ENCODE peak calls at places on chromosomes 6 and 20, in four cellular contexts. One of them, this sample, is unnamed. For H3K27me3, the result is how much of the 10 kb centered on the place peaks cover.

GRCh38 chr6:21946298-21946783 is 350.5 kb downstream of the PRL start:
- DNase-seq in GM23248: peak
- DNase-seq in hepatocyte: no peak
- DNase-seq in foreskin keratinocyte: no peak
- DNase-seq in this sample: no peak

GRCh38 chr6:42907336-42907735 is 8.5 kb upstream of the PTCRA start:
- DNase-seq in GM23248: no peak
- DNase-seq in hepatocyte: no peak
- DNase-seq in foreskin keratinocyte: no peak
- DNase-seq in this sample: no peak

GRCh38 chr20:22825076-22825475 is 210.0 kb upstream of the SSTR4 start:
- DNase-seq in GM23248: peak
- DNase-seq in hepatocyte: no peak
- DNase-seq in foreskin keratinocyte: no peak
- DNase-seq in this sample: no peak

GRCh38 chr20:21272279-21272678 is 30.9 kb upstream of the XRN2 start:
- DNase-seq in GM23248: peak
- DNase-seq in hepatocyte: no peak
- DNase-seq in foreskin keratinocyte: no peak
- DNase-seq in this sample: no peak

GRCh38 chr20:63053430-63054102 is 46.8 kb upstream of the BHLHE23 start:
- DNase-seq in GM23248: no peak
- DNase-seq in hepatocyte: no peak
- DNase-seq in foreskin keratinocyte: no peak
- DNase-seq in this sample: peak

GRCh38 chr6:82073484-82073883 is 174.1 kb downstream of the IBTK start:
- DNase-seq in GM23248: no peak
- DNase-seq in hepatocyte: no peak
- DNase-seq in foreskin keratinocyte: no peak
- DNase-seq in this sample: no peak

GRCh38 chr6:87104657-87105056 is 9.8 kb upstream of the CGA start:
- DNase-seq in GM23248: peak
- DNase-seq in hepatocyte: no peak
- DNase-seq in foreskin keratinocyte: no peak
- DNase-seq in this sample: no peak

GRCh38 chr20:22568872-22569344 is 15.5 kb downstream of the FOXA2 start:
- DNase-seq in GM23248: no peak
- DNase-seq in hepatocyte: no peak
- DNase-seq in foreskin keratinocyte: no peak
- DNase-seq in this sample: no peak

GRCh38 chr6:147782302-147782701 is 273.8 kb downstream of the SAMD5 start:
- DNase-seq in GM23248: no peak
- DNase-seq in hepatocyte: peak
- DNase-seq in foreskin keratinocyte: no peak
- DNase-seq in this sample: no peak

GRCh38 chr6:122491915-122492537 is 20.4 kb upstream of the SERINC1 start:
- DNase-seq in GM23248: peak
- DNase-seq in hepatocyte: peak
- DNase-seq in foreskin keratinocyte: peak
- DNase-seq in this sample: peak

GRCh38 chr6:151681426-151682059 is 125.9 kb upstream of the ESR1 start:
- DNase-seq in GM23248: peak
- DNase-seq in hepatocyte: peak
- DNase-seq in foreskin keratinocyte: no peak
- DNase-seq in this sample: peak

GRCh38 chr6:11744753-11745152 is 33.9 kb downstream of the ADTRP start:
- DNase-seq in GM23248: peak
- DNase-seq in hepatocyte: peak
- DNase-seq in foreskin keratinocyte: no peak
- DNase-seq in this sample: peak

GRCh38 chr20:46350201-46350985 is 42.1 kb upstream of the CDH22 start:
- DNase-seq in GM23248: peak
- DNase-seq in hepatocyte: peak
- DNase-seq in foreskin keratinocyte: no peak
- DNase-seq in this sample: no peak

GRCh38 chr6:151763938-151764680 is 43.4 kb upstream of the ESR1 start:
- DNase-seq in GM23248: peak
- DNase-seq in hepatocyte: peak
- DNase-seq in foreskin keratinocyte: peak
- DNase-seq in this sample: peak

GRCh38 chr20:61399433-61399832 is 147.4 kb downstream of the CDH4 start:
- DNase-seq in GM23248: no peak
- DNase-seq in hepatocyte: no peak
- DNase-seq in foreskin keratinocyte: no peak
- DNase-seq in this sample: no peak

GRCh38 chr20:25079171-25079570 is 2.8 kb downstream of the VSX1 start:
- DNase-seq in GM23248: no peak
- DNase-seq in hepatocyte: no peak
- DNase-seq in foreskin keratinocyte: no peak
- DNase-seq in this sample: no peak
- H3K27me3 ChIP-seq in GM23248: half or more
- H3K27me3 ChIP-seq in hepatocyte: half or more
- H3K27me3 ChIP-seq in foreskin keratinocyte: half or more
- H3K27me3 ChIP-seq in this sample: half or more

DNA sequence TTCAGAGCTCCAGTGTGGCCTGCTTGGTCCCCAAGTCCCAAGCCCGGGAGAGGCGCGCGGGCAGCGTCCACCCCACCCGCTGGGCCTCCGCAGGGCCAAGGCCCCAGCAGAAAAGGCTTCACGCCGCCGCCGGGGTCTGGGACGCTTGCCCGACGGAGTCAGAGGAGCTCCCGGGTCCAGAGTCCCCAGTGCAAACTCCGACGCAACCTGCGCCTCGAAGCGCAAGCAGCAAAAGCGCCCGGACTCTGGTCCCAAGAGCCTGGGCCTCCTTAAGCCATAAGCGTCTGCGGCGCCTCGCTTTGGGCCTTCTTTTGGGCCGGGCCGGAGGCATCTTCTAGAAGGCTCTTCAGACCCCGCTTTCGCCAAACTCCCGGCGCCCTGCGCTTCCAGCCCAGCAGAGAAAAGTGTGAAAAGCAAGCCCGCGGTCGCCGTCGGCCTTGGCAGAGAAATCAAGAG is 1.4 kb downstream of the TBX18 start:
- DNase-seq in GM23248: peak
- DNase-seq in hepatocyte: peak
- DNase-seq in foreskin keratinocyte: no peak
- DNase-seq in this sample: no peak
- H3K27me3 ChIP-seq in GM23248: under half
- H3K27me3 ChIP-seq in hepatocyte: half or more
- H3K27me3 ChIP-seq in foreskin keratinocyte: half or more
- H3K27me3 ChIP-seq in this sample: half or more

DNA sequence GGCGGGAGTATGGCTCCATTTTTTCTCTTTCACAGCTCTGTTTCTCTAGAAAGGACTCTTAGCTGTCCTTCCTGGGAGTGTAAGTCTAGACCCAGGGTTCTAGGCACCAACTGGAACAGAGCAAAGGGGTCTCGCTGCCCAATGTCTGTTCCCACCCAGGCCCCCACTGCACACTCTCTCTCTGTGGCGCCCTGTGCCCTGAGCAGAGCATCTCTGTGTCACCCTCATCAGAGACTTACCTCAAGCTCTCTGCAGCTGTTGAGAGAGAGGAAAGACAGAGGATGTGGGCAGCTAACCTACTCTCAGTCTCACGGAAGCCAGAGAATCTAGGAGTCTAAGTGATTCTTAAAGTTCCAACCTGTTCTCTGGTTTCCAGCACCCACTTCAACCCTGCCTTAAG is 9.5 kb downstream of the NCR2 start:
- DNase-seq in GM23248: no peak
- DNase-seq in hepatocyte: no peak
- DNase-seq in foreskin keratinocyte: no peak
- DNase-seq in this sample: no peak
- H3K27me3 ChIP-seq in GM23248: under half
- H3K27me3 ChIP-seq in hepatocyte: under half
- H3K27me3 ChIP-seq in foreskin keratinocyte: under half
- H3K27me3 ChIP-seq in this sample: half or more

GRCh38 chr20:35991142-35991771 is 22.9 kb downstream of the CNBD2 start:
- DNase-seq in GM23248: peak
- DNase-seq in hepatocyte: peak
- DNase-seq in foreskin keratinocyte: no peak
- DNase-seq in this sample: no peak

GRCh38 chr20:35992713-35993335 is 24.4 kb downstream of the CNBD2 start:
- DNase-seq in GM23248: peak
- DNase-seq in hepatocyte: peak
- DNase-seq in foreskin keratinocyte: no peak
- DNase-seq in this sample: no peak

GRCh38 chr20:35994994-35995453 is 26.6 kb downstream of the CNBD2 start:
- DNase-seq in GM23248: peak
- DNase-seq in hepatocyte: peak
- DNase-seq in foreskin keratinocyte: no peak
- DNase-seq in this sample: peak
- H3K27me3 ChIP-seq in GM23248: under half
- H3K27me3 ChIP-seq in hepatocyte: under half
- H3K27me3 ChIP-seq in foreskin keratinocyte: under half
- H3K27me3 ChIP-seq in this sample: under half

GRCh38 chr6:149107520-149107919 is 210.0 kb upstream of the TAB2 start:
- DNase-seq in GM23248: no peak
- DNase-seq in hepatocyte: no peak
- DNase-seq in foreskin keratinocyte: no peak
- DNase-seq in this sample: no peak
- H3K27me3 ChIP-seq in GM23248: under half
- H3K27me3 ChIP-seq in hepatocyte: under half
- H3K27me3 ChIP-seq in foreskin keratinocyte: under half
- H3K27me3 ChIP-seq in this sample: under half